ENCODE peak calls at places on chromosomes 1 and 21, in ten cellular contexts. U is choroid plexus epithelial cell, A is prostate gland, S is stomach, L is cardiac muscle cell, Y is coronary artery, W is right lobe of liver, J is fibroblast of lung, T is lower leg skin, X is epithelial cell of proximal tubule. O is an unnamed sample.
A peak's percentile ranks its signal among the peaks of the same experiment; 100 is the strongest.

GRCh38 chr1:226981386-226981817 is 41.3 kb downstream of the COQ8A start:
- DNase-seq in T (no peak), X (no peak), Y (peak; percentile 70), W (no peak), U (no peak), L (no peak), J (no peak), A (no peak), S (no peak), O (no peak)

GRCh38 chr1:23624440-23624839 is 65.1 kb upstream of the ID3 start:
- DNase-seq in U (no peak), W (no peak), T (no peak), S (no peak), X (no peak), A (no peak), L (no peak), J (no peak), Y (no peak), O (no peak)

GRCh38 chr21:35252831-35253230 is 203.7 kb upstream of the RUNX1 start:
- DNase-seq in X (no peak), U (no peak), T (no peak), J (peak; percentile 81), A (no peak), L (no peak), S (no peak), Y (no peak), W (no peak), O (peak; percentile 72)

GRCh38 chr1:17392199-17392740 is 20.3 kb downstream of the PADI6 start:
- DNase-seq in U (no peak), T (no peak), A (no peak), L (no peak), S (no peak), J (no peak), Y (no peak), W (no peak), X (no peak), O (no peak)

GRCh38 chr1:186474208-186474607 is 13.3 kb upstream of the PDC start:
- DNase-seq in U (peak; percentile 92), J (peak; percentile 92), W (no peak), S (no peak), L (no peak), A (no peak), T (no peak), X (no peak), Y (no peak), O (peak; percentile 18)

GRCh38 chr1:60978421-60979357 is 103.7 kb upstream of the NFIA start:
- DNase-seq in L (peak; percentile 51), S (peak; percentile 43), U (peak; percentile 71), T (no peak), A (peak; percentile 12), W (peak; percentile 37), J (peak; percentile 30), Y (no peak), X (no peak), O (peak; percentile 37)

GRCh38 chr1:11885922-11886321 is 27.2 kb upstream of the NPPB start:
- DNase-seq in J (no peak), T (peak; percentile 34), L (no peak), A (no peak), S (no peak), U (no peak), W (no peak), Y (no peak), X (no peak), O (no peak)

GRCh38 chr1:147600119-147601111 is 59.1 kb downstream of the BCL9 start:
- DNase-seq in W (no peak), T (no peak), L (peak; percentile 17), J (peak; percentile 60), X (no peak), Y (no peak), A (no peak), S (no peak), U (peak; percentile 25), O (peak; percentile 25)

GRCh38 chr21:37915516-37915915 is 741 bp downstream of the KCNJ6 start:
- DNase-seq in X (no peak), T (no peak), Y (no peak), S (no peak), L (peak; percentile 3), J (no peak), U (no peak), A (no peak), W (no peak), O (peak; percentile 50)

GRCh38 chr21:37917612-37918011 is 1.4 kb upstream of the KCNJ6 start:
- DNase-seq in T (no peak), S (no peak), A (no peak), J (peak; percentile 42), Y (no peak), W (no peak), L (no peak), U (peak; percentile 54), X (no peak), O (peak; percentile 22)

GRCh38 chr21:37914211-37914900 is 1.9 kb downstream of the KCNJ6 start:
- DNase-seq in W (no peak), X (no peak), L (peak; percentile 84), S (no peak), A (no peak), Y (no peak), U (peak; percentile 16), T (no peak), J (peak; percentile 19), O (peak; percentile 5)

GRCh38 chr21:37916795-37917142 is 512 bp upstream of the KCNJ6 start:
- DNase-seq in W (no peak), U (peak; percentile 7), S (no peak), J (no peak), T (no peak), A (no peak), Y (no peak), X (no peak), L (peak; percentile 70), O (no peak)

GRCh38 chr21:37915941-37916794 is at the start of gene KCNJ6:
- DNase-seq in J (peak; percentile 41), L (peak; percentile 87), Y (no peak), U (peak; percentile 60), S (peak; percentile 35), X (no peak), A (peak; percentile 14), T (no peak), W (peak; percentile 62), O (peak; percentile 53)
- TF ChIP-seq CTCF in J (peak; percentile 84), L (peak; percentile 63), Y (no peak), U (peak; percentile 80), S (peak; percentile 31), X (peak; percentile 71), A (peak; percentile 65), T (no peak), W (peak; percentile 39), O (peak; percentile 68)

DNA sequence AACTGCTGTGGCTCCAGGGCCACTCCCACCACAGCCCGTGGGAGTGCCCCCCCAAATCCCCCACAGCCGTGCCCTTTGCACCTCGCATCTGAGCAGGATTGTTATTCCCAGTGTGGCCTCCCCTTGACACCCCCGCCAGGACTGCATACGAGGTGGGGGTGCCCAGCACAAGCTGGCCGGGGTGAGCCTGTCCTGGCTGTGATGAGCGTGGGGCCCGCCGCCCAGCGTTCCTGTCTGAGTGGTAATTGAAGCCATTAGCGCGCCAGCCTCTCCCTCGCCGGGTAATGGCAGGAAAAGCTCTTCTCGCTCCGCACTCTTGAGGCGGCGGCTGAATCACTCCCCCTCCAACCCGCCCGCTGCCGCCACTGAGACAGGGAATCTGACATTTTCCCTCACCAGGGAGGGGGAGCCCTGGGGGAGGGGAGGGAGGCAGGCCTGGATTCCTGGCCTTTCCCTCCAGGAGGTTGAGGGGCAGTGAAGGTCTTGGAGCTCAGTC is 27.7 kb downstream of the PTPRF start:
- DNase-seq in L (peak; percentile 88), U (peak; percentile 25), Y (no peak), S (no peak), W (no peak), T (no peak), A (no peak), J (peak; percentile 74), X (no peak), O (peak; percentile 63)
- H3K4me3 ChIP-seq in L (no peak overlapping the region), U (no peak overlapping the region), Y (no peak overlapping the region), S (no peak overlapping the region), W (no peak overlapping the region), T (no peak overlapping the region), A (no peak overlapping the region), J (no peak overlapping the region), X (no peak overlapping the region), O (no peak overlapping the region)

DNA sequence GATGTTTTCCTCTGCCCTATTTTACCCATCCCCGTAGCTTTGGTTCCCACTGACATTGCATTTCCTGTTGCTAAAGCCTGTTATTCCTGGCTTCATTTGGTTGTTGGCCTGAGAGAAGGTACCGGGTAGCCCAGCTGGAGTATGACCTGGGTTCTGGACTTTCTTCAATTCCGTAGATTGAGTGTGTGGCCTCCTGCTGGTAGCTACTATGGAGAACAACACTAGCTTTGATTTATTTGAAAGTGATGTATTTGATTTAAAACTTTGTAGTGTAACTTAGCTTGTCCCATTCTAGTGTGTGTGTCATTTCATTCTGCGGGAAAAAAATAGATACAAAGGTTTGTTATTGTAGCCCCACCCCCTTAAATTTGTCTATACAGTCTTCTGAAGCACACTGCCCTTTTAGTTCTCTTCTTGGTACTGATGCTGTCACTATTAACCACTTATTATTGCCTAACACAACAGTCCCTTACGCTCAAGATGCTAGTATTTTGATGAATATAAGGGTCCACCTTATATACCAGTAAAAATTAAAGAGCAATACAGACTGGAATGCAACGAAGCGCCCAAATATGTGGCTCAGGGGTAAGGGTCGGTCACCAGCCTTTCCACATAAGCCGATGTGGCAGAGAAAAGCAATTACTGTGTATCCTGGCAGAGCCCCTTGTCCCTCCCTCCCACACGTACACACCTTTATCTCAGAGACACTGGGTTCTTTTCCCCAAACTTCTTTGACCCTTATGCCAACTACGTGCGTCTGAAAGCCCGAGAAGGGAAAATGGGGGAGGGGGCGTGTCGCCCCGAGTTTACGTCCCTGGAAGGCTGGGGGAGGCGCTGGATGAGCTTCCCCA is 645 bp upstream of the MOV10 start:
- DNase-seq in Y (no peak), J (peak; percentile 65), X (no peak), L (peak; percentile 38), A (peak; percentile 25), T (no peak), W (no peak), U (peak; percentile 89), S (no peak), O (peak; percentile 79)
- TF ChIP-seq CTCF in Y (peak; percentile 21), J (peak; percentile 49), X (peak; percentile 60), L (peak; percentile 65), A (peak; percentile 66), T (no peak), W (peak; percentile 47), U (peak; percentile 70), S (peak; percentile 39), O (peak; percentile 66)

GRCh38 chr1:84298688-84299535 is 2.6 kb upstream of the SAMD13 start:
- DNase-seq in J (peak; percentile 29), Y (peak; percentile 82), U (peak; percentile 12), X (no peak), T (peak; percentile 19), W (peak; percentile 43), A (peak; percentile 10), S (peak; percentile 31), L (peak; percentile 52), O (no peak)

GRCh38 chr1:84301759-84302380 is 362 bp downstream of the SAMD13 start:
- DNase-seq in L (no peak), J (no peak), U (peak; percentile 8), Y (no peak), A (no peak), T (no peak), X (no peak), S (no peak), W (no peak), O (no peak)

GRCh38 chr1:84300991-84301758 is at the start of gene SAMD13:
- DNase-seq in X (peak; percentile 49), W (peak; percentile 42), S (peak; percentile 90), A (peak; percentile 78), L (peak; percentile 76), U (peak; percentile 85), J (peak; percentile 79), T (peak; percentile 83), Y (no peak), O (peak; percentile 45)

GRCh38 chr1:84299536-84300260 is 1.8 kb upstream of the SAMD13 start:
- DNase-seq in U (peak; percentile 18), S (no peak), T (no peak), J (peak; percentile 19), X (no peak), L (no peak), W (no peak), A (no peak), Y (no peak), O (no peak)

DNA sequence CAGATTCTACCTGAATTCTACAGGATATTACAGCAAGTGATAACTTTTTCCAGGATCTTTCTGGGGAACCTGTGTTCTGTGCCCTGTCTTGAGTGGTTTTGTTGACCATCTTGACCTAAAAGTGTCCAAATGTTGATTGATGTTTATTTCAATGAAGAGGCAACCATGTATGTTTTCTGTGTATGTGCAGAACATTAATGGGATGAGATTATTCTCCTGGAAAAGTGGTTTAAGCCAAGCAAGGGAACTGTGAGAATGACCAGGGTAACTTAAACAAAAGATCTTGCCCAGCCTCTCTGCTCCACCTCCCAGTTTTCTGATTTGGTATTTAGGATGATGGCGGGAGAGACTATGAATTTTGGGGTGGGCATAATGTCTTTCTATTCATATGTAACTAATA is 1.0 kb upstream of the SAMD13 start:
- DNase-seq in W (no peak), L (no peak), S (no peak), T (no peak), Y (no peak), J (no peak), U (no peak), A (no peak), X (no peak), O (no peak)
- H3K4me3 ChIP-seq in W (no peak overlapping the region), L (no peak overlapping the region), S (no peak overlapping the region), T (no peak overlapping the region), Y (peak overlapping the region; percentile 49), J (no peak overlapping the region), U (no peak overlapping the region), A (no peak overlapping the region), X (no peak overlapping the region), O (no peak overlapping the region)

O was measured in AG10803.